ENCODE peak calls at places on chromosomes 11 and 22, in four cellular contexts. One of them, this sample, is unnamed.
A peak's percentile ranks its signal among the peaks of the same experiment; 100 is the strongest.

GRCh38 chr11:34641981-34642380 is 21.1 kb downstream of the EHF start:
- DNase-seq in GM18507: no peak
- DNase-seq in iris pigment epithelial cell: no peak
- DNase-seq in caudate nucleus: no peak
- DNase-seq in this sample: no peak

GRCh38 chr11:102205805-102206204 is 95.6 kb downstream of the YAP1 start:
- DNase-seq in GM18507: no peak
- DNase-seq in caudate nucleus: no peak
- DNase-seq in iris pigment epithelial cell: no peak
- DNase-seq in this sample: no peak

GRCh38 chr22:30074994-30075393 is 5.3 kb upstream of the HORMAD2 start:
- DNase-seq in GM18507: no peak
- DNase-seq in iris pigment epithelial cell: no peak
- DNase-seq in caudate nucleus: no peak
- DNase-seq in this sample: no peak

GRCh38 chr22:38111941-38112355 is 1.5 kb upstream of the BAIAP2L2 start:
- DNase-seq in caudate nucleus: no peak
- DNase-seq in GM18507: no peak
- DNase-seq in iris pigment epithelial cell: no peak
- DNase-seq in this sample: no peak

GRCh38 chr11:65854871-65855837 is 2.8 kb downstream of the CFL1 start:
- DNase-seq in GM18507: no peak
- DNase-seq in iris pigment epithelial cell: no peak
- DNase-seq in caudate nucleus: no peak
- DNase-seq in this sample: no peak

GRCh38 chr11:73114110-73114834 is 27.8 kb downstream of the FCHSD2 start:
- DNase-seq in caudate nucleus: no peak
- DNase-seq in iris pigment epithelial cell: no peak
- DNase-seq in GM18507: no peak
- DNase-seq in this sample: no peak

GRCh38 chr11:85875505-85875904 is 20.3 kb downstream of the CCDC83 start:
- DNase-seq in GM18507: no peak
- DNase-seq in iris pigment epithelial cell: peak; percentile 79
- DNase-seq in caudate nucleus: no peak
- DNase-seq in this sample: no peak

GRCh38 chr11:4068962-4069361 is 25.6 kb upstream of the RRM1 start:
- DNase-seq in GM18507: no peak
- DNase-seq in caudate nucleus: no peak
- DNase-seq in iris pigment epithelial cell: no peak
- DNase-seq in this sample: no peak

GRCh38 chr11:97965849-97966646 is 1054.7 kb upstream of the CNTN5 start:
- DNase-seq in GM18507: no peak
- DNase-seq in iris pigment epithelial cell: peak; percentile 93
- DNase-seq in caudate nucleus: no peak
- DNase-seq in this sample: no peak

GRCh38 chr22:37501610-37502341 is 15.6 kb upstream of the MFNG start:
- DNase-seq in GM18507: no peak
- DNase-seq in caudate nucleus: no peak
- DNase-seq in iris pigment epithelial cell: peak; percentile 84
- DNase-seq in this sample: peak; percentile 7

GRCh38 chr11:86804871-86805415 is 4.6 kb downstream of the PRSS23 start:
- DNase-seq in GM18507: no peak
- DNase-seq in caudate nucleus: no peak
- DNase-seq in iris pigment epithelial cell: no peak
- DNase-seq in this sample: no peak

GRCh38 chr11:125091247-125091876 is 20.1 kb downstream of the TMEM218 start:
- DNase-seq in caudate nucleus: no peak
- DNase-seq in iris pigment epithelial cell: peak; percentile 76
- DNase-seq in GM18507: no peak
- DNase-seq in this sample: peak; percentile 15

GRCh38 chr11:70525006-70525405 is 126.7 kb downstream of the CTTN start:
- DNase-seq in iris pigment epithelial cell: no peak
- DNase-seq in caudate nucleus: no peak
- DNase-seq in GM18507: no peak
- DNase-seq in this sample: no peak

GRCh38 chr11:48018561-48019229 is 38.3 kb downstream of the PTPRJ start:
- DNase-seq in iris pigment epithelial cell: no peak
- DNase-seq in caudate nucleus: no peak
- DNase-seq in GM18507: no peak
- DNase-seq in this sample: no peak

GRCh38 chr22:36636916-36637315 is 66.6 kb downstream of the CACNG2 start:
- DNase-seq in GM18507: no peak
- DNase-seq in caudate nucleus: no peak
- DNase-seq in iris pigment epithelial cell: no peak
- DNase-seq in this sample: no peak

GRCh38 chr11:102591160-102591718 is 33.9 kb downstream of the MMP20 start:
- DNase-seq in iris pigment epithelial cell: no peak
- DNase-seq in caudate nucleus: no peak
- DNase-seq in GM18507: no peak
- DNase-seq in this sample: no peak

GRCh38 chr11:14443642-14444041 is 56.0 kb downstream of the COPB1 start:
- DNase-seq in iris pigment epithelial cell: peak; percentile 60
- DNase-seq in caudate nucleus: no peak
- DNase-seq in GM18507: no peak
- DNase-seq in this sample: no peak

GRCh38 chr22:46030241-46030880 is 53.4 kb upstream of the WNT7B start:
- DNase-seq in iris pigment epithelial cell: no peak
- DNase-seq in GM18507: no peak
- DNase-seq in caudate nucleus: no peak
- DNase-seq in this sample: no peak

GRCh38 chr11:35363246-35364100 is 55.9 kb downstream of the SLC1A2 start:
- DNase-seq in iris pigment epithelial cell: no peak
- DNase-seq in caudate nucleus: no peak
- DNase-seq in GM18507: no peak
- DNase-seq in this sample: no peak

GRCh38 chr11:8066036-8066910 is 14.7 kb upstream of the TUB start:
- DNase-seq in caudate nucleus: no peak
- DNase-seq in iris pigment epithelial cell: no peak
- DNase-seq in GM18507: no peak
- DNase-seq in this sample: no peak

GRCh38 chr11:59560290-59560701 is 49.0 kb downstream of the OR4D9 start:
- DNase-seq in iris pigment epithelial cell: peak; percentile 78
- DNase-seq in caudate nucleus: peak; percentile 57
- DNase-seq in GM18507: no peak
- DNase-seq in this sample: peak; percentile 68

GRCh38 chr11:10488581-10489443 is 33.7 kb downstream of the AMPD3 start:
- DNase-seq in iris pigment epithelial cell: no peak
- DNase-seq in GM18507: peak; percentile 11
- DNase-seq in caudate nucleus: no peak
- DNase-seq in this sample: no peak

GRCh38 chr11:133501643-133502535 is 30.4 kb downstream of the OPCML start:
- DNase-seq in caudate nucleus: no peak
- DNase-seq in GM18507: no peak
- DNase-seq in iris pigment epithelial cell: no peak
- DNase-seq in this sample: no peak

GRCh38 chr22:21974058-21974649 is 8.4 kb downstream of the TOP3B start:
- DNase-seq in GM18507: no peak
- DNase-seq in caudate nucleus: no peak
- DNase-seq in iris pigment epithelial cell: no peak
- DNase-seq in this sample: no peak

GRCh38 chr11:121652982-121653381 is 200.2 kb upstream of the SORL1-AS1 start:
- DNase-seq in GM18507: no peak
- DNase-seq in iris pigment epithelial cell: no peak
- DNase-seq in caudate nucleus: no peak
- DNase-seq in this sample: peak; percentile 51

GRCh38 chr22:24503137-24503850 is 8.2 kb downstream of the UPB1 start:
- DNase-seq in GM18507: peak; percentile 68
- DNase-seq in caudate nucleus: no peak
- DNase-seq in iris pigment epithelial cell: peak; percentile 65
- DNase-seq in this sample: peak; percentile 14

GRCh38 chr22:39360674-39361413 is 11.1 kb downstream of the SYNGR1 start:
- DNase-seq in iris pigment epithelial cell: no peak
- DNase-seq in caudate nucleus: no peak
- DNase-seq in GM18507: no peak
- DNase-seq in this sample: no peak

GRCh38 chr11:78646564-78647185 is 72.0 kb upstream of the NARS2 start:
- DNase-seq in iris pigment epithelial cell: peak; percentile 25
- DNase-seq in caudate nucleus: no peak
- DNase-seq in GM18507: no peak
- DNase-seq in this sample: peak; percentile 64

GRCh38 chr11:47259178-47259977 is 1.6 kb downstream of the NR1H3 start:
- DNase-seq in GM18507: no peak
- DNase-seq in caudate nucleus: no peak
- DNase-seq in iris pigment epithelial cell: no peak
- DNase-seq in this sample: no peak

GRCh38 chr11:130170345-130170744 is 10.8 kb downstream of the ST14 start:
- DNase-seq in GM18507: no peak
- DNase-seq in iris pigment epithelial cell: no peak
- DNase-seq in caudate nucleus: no peak
- DNase-seq in this sample: no peak

GRCh38 chr11:102012946-102013345 is 34.3 kb upstream of the CFAP300 start:
- DNase-seq in GM18507: no peak
- DNase-seq in caudate nucleus: no peak
- DNase-seq in iris pigment epithelial cell: peak; percentile 28
- DNase-seq in this sample: no peak

GRCh38 chr11:93935826-93936225 is 85.3 kb upstream of the HEPHL1 start:
- DNase-seq in caudate nucleus: no peak
- DNase-seq in iris pigment epithelial cell: no peak
- DNase-seq in GM18507: no peak
- DNase-seq in this sample: peak; percentile 23

GRCh38 chr22:25668437-25668836 is 73.6 kb upstream of the MYO18B start:
- DNase-seq in iris pigment epithelial cell: peak; percentile 74
- DNase-seq in caudate nucleus: no peak
- DNase-seq in GM18507: no peak
- DNase-seq in this sample: no peak